ENCODE peak calls at places on chromosome 18, in four cellular contexts. P is K562, S is GM12878, G is IMR-90. J is an unnamed sample.

GRCh38 chr18:2027026-2027425 is 544.3 kb downstream of the METTL4 start:
- DNase-seq in S (no peak), G (no peak), P (no peak), J (no peak)

GRCh38 chr18:77054288-77054605 is 78.3 kb downstream of the MBP start:
- DNase-seq in G (no peak), S (no peak), P (no peak), J (no peak)

GRCh38 chr18:37565138-37565984 is at the start of gene CELF4:
- DNase-seq in P (no peak), G (no peak), S (no peak), J (no peak)

GRCh38 chr18:55452123-55452611 is 135.8 kb downstream of the TCF4 start:
- DNase-seq in P (no peak), G (no peak), S (no peak), J (no peak)

GRCh38 chr18:69759046-69759445 is 188.6 kb downstream of the CD226 start:
- DNase-seq in G (peak; percentile 4), P (no peak), S (no peak), J (no peak)

GRCh38 chr18:33745396-33745795 is 167.4 kb downstream of the ASXL3 start:
- DNase-seq in P (no peak), S (no peak), G (no peak), J (no peak)

GRCh38 chr18:22032392-22032961 is 136.9 kb upstream of the GATA6 start:
- DNase-seq in S (peak; percentile 4), G (peak; percentile 92), P (no peak), J (no peak)

GRCh38 chr18:58186258-58186948 is 142.4 kb downstream of the NEDD4L start:
- DNase-seq in S (no peak), P (no peak), G (peak; percentile 91), J (peak; percentile 37)

GRCh38 chr18:28176674-28176932 is 327 bp downstream of the CDH2 start:
- DNase-seq in G (no peak), S (no peak), P (no peak), J (peak; percentile 59)

GRCh38 chr18:75472906-75473305 is 45.4 kb upstream of the SMIM21 start:
- DNase-seq in G (no peak), P (no peak), S (no peak), J (no peak)
- TF ChIP-seq CHD1 in G (no peak), P (no peak), S (no peak), J (no peak)

GRCh38 chr18:79517322-79517721 is 121.6 kb downstream of the NFATC1 start:
- DNase-seq in S (no peak), P (no peak), G (no peak), J (no peak)
- TF ChIP-seq CHD1 in S (no peak), P (no peak), G (no peak), J (no peak)

DNA sequence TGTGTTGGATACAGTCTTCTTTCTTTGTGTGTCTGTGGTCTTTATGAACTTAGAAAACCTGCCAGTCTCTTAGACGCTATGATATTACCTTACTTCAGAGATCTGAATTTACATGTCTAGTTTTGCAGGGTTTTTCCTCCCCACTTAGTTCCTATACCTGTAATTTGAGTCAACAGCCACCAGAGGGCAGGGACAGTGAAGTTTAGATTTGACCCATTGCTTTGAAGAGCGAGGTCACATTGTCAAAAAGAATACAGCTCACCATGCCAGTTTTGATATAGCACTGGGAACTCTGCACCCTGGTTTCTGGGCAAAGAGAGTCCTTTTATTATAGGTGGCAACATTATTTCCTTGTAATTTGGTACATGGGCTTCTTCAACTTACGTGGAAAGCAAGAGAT is 102.3 kb downstream of the MAPK4 start:
- DNase-seq in P (peak; percentile 39), S (no peak), G (peak; percentile 4), J (no peak)
- TF ChIP-seq CHD1 in P (no peak), S (no peak), G (no peak), J (no peak)

DNA sequence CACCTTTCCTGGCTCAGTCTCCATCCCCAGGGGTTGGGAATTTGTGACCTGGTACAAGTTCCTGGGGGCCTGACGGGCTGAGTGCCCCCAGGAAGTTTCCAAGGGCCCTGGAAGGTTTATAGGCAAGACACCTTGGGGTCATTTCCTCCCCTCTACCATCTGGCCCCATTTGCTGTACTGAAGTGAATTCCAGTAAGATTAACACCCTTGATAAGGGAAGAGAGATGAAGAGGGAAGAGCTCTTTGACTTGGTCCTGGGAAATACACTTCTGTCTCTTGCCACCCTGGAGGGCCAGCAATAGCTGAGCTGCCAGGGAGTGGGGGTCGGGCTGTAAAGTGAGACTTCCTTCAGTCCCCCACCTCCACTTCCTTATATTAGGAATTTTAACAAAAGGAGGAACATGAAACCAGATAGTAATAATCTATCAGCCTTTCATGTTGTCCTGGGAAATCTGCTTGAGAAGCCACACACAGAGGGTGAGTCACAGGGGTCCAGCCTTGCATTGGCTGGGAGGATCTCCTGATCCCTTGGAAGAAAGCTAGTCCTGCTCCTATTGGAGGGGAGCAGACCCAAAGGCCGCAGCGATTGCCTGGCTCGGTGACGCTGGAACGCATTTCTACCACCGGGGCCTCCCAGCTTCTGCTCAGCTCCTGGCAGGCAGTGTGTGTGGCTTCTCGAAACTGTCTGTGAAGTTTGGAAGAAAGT is 87.4 kb downstream of the ACAA2 start:
- DNase-seq in P (peak; percentile 20), S (no peak), G (peak; percentile 98), J (peak; percentile 72)
- TF ChIP-seq CHD1 in P (no peak), S (no peak), G (no peak), J (no peak)

DNA sequence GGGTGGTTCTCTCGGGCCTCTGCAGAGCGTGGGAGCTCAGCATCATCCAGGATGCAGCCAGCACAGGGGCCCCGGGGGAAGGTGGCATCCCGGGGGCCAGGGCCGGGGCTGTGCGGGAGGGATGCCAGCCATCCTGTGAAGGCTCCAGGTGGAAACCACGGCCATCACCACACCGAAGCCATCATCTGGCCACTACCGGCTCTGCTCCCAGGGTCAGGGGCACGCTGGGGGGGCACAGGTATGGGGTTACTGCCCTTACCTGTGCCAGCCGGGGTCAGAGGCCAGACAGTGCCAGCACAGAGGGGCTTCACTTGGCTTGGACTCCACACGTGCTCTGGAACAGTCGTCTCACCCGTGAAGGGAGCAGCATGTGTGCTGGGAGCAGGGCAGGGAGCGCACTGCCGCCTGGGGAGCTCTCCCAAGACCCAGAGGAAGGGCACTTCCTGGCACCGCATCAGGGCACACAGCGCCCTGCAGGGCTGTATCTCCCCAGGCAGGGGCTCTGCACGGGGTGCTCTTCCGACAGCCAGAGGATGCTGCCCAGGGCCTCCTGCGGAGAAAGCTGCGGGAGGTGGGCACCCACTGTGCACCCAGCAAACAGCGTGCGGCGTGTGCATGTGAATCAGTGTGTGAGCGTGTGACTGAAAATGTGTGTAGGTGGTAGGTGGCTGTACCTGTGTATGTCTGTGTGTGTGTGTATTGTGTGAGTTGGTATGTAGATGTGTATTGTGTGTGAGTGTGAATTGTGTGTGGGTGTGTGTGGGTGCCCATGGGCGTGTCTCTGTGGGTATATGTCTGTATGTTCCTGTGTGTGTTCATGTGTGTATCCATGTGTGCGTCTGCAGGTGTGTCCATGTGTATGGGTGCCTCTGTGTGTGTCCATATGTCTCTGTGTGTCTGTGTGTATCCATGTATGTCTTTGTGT is 75.0 kb downstream of the PTGR3 start:
- DNase-seq in S (no peak), P (no peak), G (no peak), J (no peak)
- TF ChIP-seq CHD1 in S (no peak), P (no peak), G (no peak), J (no peak)

DNA sequence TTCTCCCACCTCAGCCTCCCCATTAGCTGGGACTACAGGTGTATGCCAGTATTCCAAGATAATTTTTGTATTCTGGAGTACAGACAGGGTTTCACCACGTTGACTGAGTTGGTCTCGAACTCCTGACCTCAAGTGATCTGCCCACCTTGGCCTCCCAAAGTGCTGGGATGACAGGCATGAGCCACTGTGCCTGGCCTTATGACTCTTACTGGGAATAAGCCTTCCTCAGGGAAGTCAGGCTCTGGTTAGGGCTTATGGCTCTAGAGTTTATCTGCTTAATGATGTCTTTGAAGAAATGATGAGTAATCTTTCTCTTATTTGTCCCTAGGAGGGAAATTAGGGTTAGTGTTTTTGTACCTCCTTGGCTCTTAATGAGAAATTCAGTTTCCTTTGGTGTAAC is 187.7 kb downstream of the FAM210A start:
- DNase-seq in P (no peak), S (no peak), G (no peak), J (no peak)
- TF ChIP-seq CHD1 in P (no peak), S (no peak), G (no peak), J (no peak)

GRCh38 chr18:40157120-40157519 is 1797.9 kb upstream of the PIK3C3 start:
- DNase-seq in P (no peak), G (no peak), S (no peak), J (no peak)

DNA sequence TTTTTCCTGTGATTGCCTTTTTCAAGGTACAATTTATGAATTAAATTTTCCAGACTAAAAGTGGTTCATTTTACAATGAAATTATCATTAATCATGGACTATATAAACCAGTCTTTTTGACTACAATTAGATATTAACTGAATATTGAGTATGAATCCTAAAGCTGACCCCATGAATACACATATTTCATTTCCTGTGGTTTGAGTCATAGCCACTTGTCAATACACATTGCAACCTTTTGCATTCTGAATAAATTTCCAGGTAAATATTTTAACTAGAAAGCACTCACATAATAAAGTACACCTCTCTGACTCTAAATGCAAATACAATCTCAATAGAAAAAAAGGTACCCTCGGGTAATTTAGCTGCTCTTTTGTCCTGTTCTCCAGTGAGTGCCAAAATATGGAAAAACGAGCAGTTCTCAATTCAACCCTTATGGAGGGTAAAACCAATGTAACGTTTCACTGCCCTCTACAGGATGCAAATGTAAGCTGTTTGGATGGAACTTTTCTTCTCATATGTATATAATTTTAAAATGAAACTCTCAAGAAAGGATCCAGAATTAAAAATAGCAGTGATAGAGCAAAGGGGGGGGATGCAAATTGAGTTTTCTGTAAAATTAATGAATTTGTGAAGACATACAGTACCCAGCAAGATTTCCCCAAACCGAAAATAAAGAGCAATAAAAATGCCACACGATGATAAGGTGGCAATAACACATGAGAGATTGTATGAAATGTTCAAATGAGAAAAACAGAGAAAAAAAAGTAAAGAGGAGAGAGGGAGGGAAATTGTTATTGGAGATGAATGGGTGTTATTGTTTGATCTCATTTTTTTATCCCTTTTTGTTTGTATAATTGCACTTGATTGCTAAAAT is 1795.7 kb upstream of the PIK3C3 start:
- DNase-seq in S (peak; percentile 1), G (peak; percentile 40), P (no peak), J (no peak)
- TF ChIP-seq CHD1 in S (no peak), G (no peak), P (no peak), J (no peak)

GRCh38 chr18:45662468-45662867 is 47.2 kb downstream of the SLC14A2 start:
- DNase-seq in G (peak; percentile 76), S (no peak), P (no peak), J (no peak)
- TF ChIP-seq CHD1 in G (no peak), S (no peak), P (no peak), J (no peak)

GRCh38 chr18:44969214-44969842 is 288.6 kb downstream of the SETBP1 start:
- DNase-seq in G (no peak), P (no peak), S (no peak), J (no peak)
- TF ChIP-seq CHD1 in G (no peak), P (no peak), S (no peak), J (no peak)

GRCh38 chr18:35477974-35478373 is 19.8 kb downstream of the INO80C start:
- DNase-seq in S (no peak), P (no peak), G (no peak), J (no peak)
- TF ChIP-seq CHD1 in S (no peak), P (no peak), G (no peak), J (no peak)

J was measured in H1.